ENCODE peak calls at places on chromosomes 2 and 18, in five cellular contexts. One of them, this sample, is unnamed. For H3K4me1, the result is how much of the 10 kb centered on the place peaks cover.

GRCh38 chr2:176483481-176483880 is 214.2 kb downstream of the MTX2 start:
- DNase-seq in stomach: no peak
- DNase-seq in breast epithelium: no peak
- DNase-seq in body of pancreas: no peak
- DNase-seq in K562: no peak
- DNase-seq in this sample: no peak

GRCh38 chr18:4781873-4782272 is 326.8 kb upstream of the DLGAP1 start:
- DNase-seq in body of pancreas: no peak
- DNase-seq in K562: no peak
- DNase-seq in breast epithelium: no peak
- DNase-seq in stomach: no peak
- DNase-seq in this sample: no peak

GRCh38 chr2:47534179-47534919 is 131.4 kb downstream of the MSH2 start:
- DNase-seq in stomach: no peak
- DNase-seq in breast epithelium: no peak
- DNase-seq in K562: peak
- DNase-seq in body of pancreas: no peak
- DNase-seq in this sample: no peak

GRCh38 chr2:105875241-105875640 is 130.5 kb downstream of the NCK2 start:
- DNase-seq in breast epithelium: no peak
- DNase-seq in body of pancreas: no peak
- DNase-seq in stomach: no peak
- DNase-seq in K562: no peak
- DNase-seq in this sample: no peak

GRCh38 chr2:234494361-234495075 is 2.4 kb downstream of the ARL4C start:
- DNase-seq in body of pancreas: no peak
- DNase-seq in breast epithelium: no peak
- DNase-seq in K562: no peak
- DNase-seq in stomach: peak
- DNase-seq in this sample: peak

GRCh38 chr18:80086281-80086680 is 22.8 kb upstream of the ADNP2 start:
- DNase-seq in breast epithelium: no peak
- DNase-seq in K562: no peak
- DNase-seq in stomach: no peak
- DNase-seq in body of pancreas: no peak
- DNase-seq in this sample: no peak

GRCh38 chr2:118310016-118310877 is 222.0 kb downstream of the INSIG2 start:
- DNase-seq in breast epithelium: no peak
- DNase-seq in K562: peak
- DNase-seq in body of pancreas: no peak
- DNase-seq in stomach: no peak
- DNase-seq in this sample: no peak

GRCh38 chr2:207230261-207231105 is 64.7 kb upstream of the KLF7 start:
- DNase-seq in K562: peak
- DNase-seq in body of pancreas: no peak
- DNase-seq in stomach: no peak
- DNase-seq in breast epithelium: no peak
- DNase-seq in this sample: no peak

GRCh38 chr2:226211439-226211838 is 588.2 kb downstream of the IRS1 start:
- DNase-seq in breast epithelium: no peak
- DNase-seq in K562: no peak
- DNase-seq in body of pancreas: no peak
- DNase-seq in stomach: no peak
- DNase-seq in this sample: peak

GRCh38 chr18:5879479-5879882 is 15.8 kb downstream of the TMEM200C start:
- DNase-seq in K562: peak
- DNase-seq in body of pancreas: no peak
- DNase-seq in breast epithelium: no peak
- DNase-seq in stomach: no peak
- DNase-seq in this sample: no peak

GRCh38 chr2:131584940-131585339 is 57.3 kb downstream of the CCDC74A start:
- DNase-seq in stomach: no peak
- DNase-seq in K562: no peak
- DNase-seq in breast epithelium: no peak
- DNase-seq in body of pancreas: no peak
- DNase-seq in this sample: no peak

GRCh38 chr2:222969491-222969890 is 82.5 kb upstream of the KCNE4 start:
- DNase-seq in breast epithelium: no peak
- DNase-seq in body of pancreas: peak
- DNase-seq in K562: no peak
- DNase-seq in stomach: no peak
- DNase-seq in this sample: no peak

GRCh38 chr2:229445501-229446294 is 174.6 kb upstream of the PID1 start:
- DNase-seq in K562: no peak
- DNase-seq in breast epithelium: no peak
- DNase-seq in body of pancreas: no peak
- DNase-seq in stomach: no peak
- DNase-seq in this sample: no peak

GRCh38 chr2:183038341-183039300 is at the start of gene NCKAP1:
- DNase-seq in stomach: peak
- DNase-seq in breast epithelium: peak
- DNase-seq in K562: peak
- DNase-seq in body of pancreas: peak
- DNase-seq in this sample: peak

GRCh38 chr2:65402780-65403528 is 29.4 kb downstream of the SPRED2 start:
- DNase-seq in stomach: no peak
- DNase-seq in K562: no peak
- DNase-seq in body of pancreas: no peak
- DNase-seq in breast epithelium: no peak
- DNase-seq in this sample: no peak

GRCh38 chr2:236714061-236714460 is 144.4 kb downstream of the ACKR3 start:
- DNase-seq in body of pancreas: no peak
- DNase-seq in breast epithelium: no peak
- DNase-seq in K562: no peak
- DNase-seq in stomach: no peak
- DNase-seq in this sample: no peak

GRCh38 chr2:24793752-24794477 is 690 bp downstream of the CENPO start:
- DNase-seq in K562: no peak
- DNase-seq in stomach: no peak
- DNase-seq in breast epithelium: no peak
- DNase-seq in body of pancreas: no peak
- DNase-seq in this sample: no peak

GRCh38 chr2:24791452-24791851 is 1.7 kb downstream of the PTRHD1 start:
- DNase-seq in stomach: no peak
- DNase-seq in breast epithelium: no peak
- DNase-seq in body of pancreas: no peak
- DNase-seq in K562: no peak
- DNase-seq in this sample: no peak

GRCh38 chr2:24792542-24792873 is 683 bp downstream of the PTRHD1 start:
- DNase-seq in stomach: no peak
- DNase-seq in breast epithelium: no peak
- DNase-seq in body of pancreas: no peak
- DNase-seq in K562: no peak
- DNase-seq in this sample: no peak

GRCh38 chr2:24797644-24798043 is 4.4 kb downstream of the CENPO start:
- DNase-seq in breast epithelium: no peak
- DNase-seq in body of pancreas: no peak
- DNase-seq in stomach: no peak
- DNase-seq in K562: no peak
- DNase-seq in this sample: no peak

GRCh38 chr2:24792874-24793751 is at the start of the genes CENPO and PTRHD1:
- DNase-seq in stomach: peak
- DNase-seq in body of pancreas: peak
- DNase-seq in K562: peak
- DNase-seq in breast epithelium: peak
- DNase-seq in this sample: peak
- TF ChIP-seq POLR2A in stomach: no peak
- TF ChIP-seq POLR2A in body of pancreas: peak
- TF ChIP-seq POLR2A in K562: peak
- TF ChIP-seq POLR2A in breast epithelium: no peak
- TF ChIP-seq POLR2A in this sample: peak

GRCh38 chr18:58895385-58895784 is 30.7 kb downstream of the ZNF532 start:
- DNase-seq in body of pancreas: no peak
- DNase-seq in K562: no peak
- DNase-seq in stomach: no peak
- DNase-seq in breast epithelium: no peak
- DNase-seq in this sample: no peak
- H3K4me1 ChIP-seq in body of pancreas: under half
- H3K4me1 ChIP-seq in K562: under half
- H3K4me1 ChIP-seq in stomach: under half
- H3K4me1 ChIP-seq in breast epithelium: under half
- H3K4me1 ChIP-seq in this sample: under half

GRCh38 chr18:49563130-49563540 is 1.3 kb downstream of the LIPG start:
- DNase-seq in breast epithelium: no peak
- DNase-seq in stomach: no peak
- DNase-seq in body of pancreas: no peak
- DNase-seq in K562: no peak
- DNase-seq in this sample: no peak

GRCh38 chr18:49560277-49561126 is 1.4 kb upstream of the LIPG start:
- DNase-seq in body of pancreas: peak
- DNase-seq in K562: no peak
- DNase-seq in breast epithelium: no peak
- DNase-seq in stomach: no peak
- DNase-seq in this sample: peak

GRCh38 chr18:49562481-49563129 is 748 bp downstream of the LIPG start:
- DNase-seq in body of pancreas: no peak
- DNase-seq in breast epithelium: no peak
- DNase-seq in K562: no peak
- DNase-seq in stomach: no peak
- DNase-seq in this sample: no peak

GRCh38 chr18:49561127-49561376 is 805 bp upstream of the LIPG start:
- DNase-seq in K562: no peak
- DNase-seq in body of pancreas: no peak
- DNase-seq in breast epithelium: no peak
- DNase-seq in stomach: no peak
- DNase-seq in this sample: no peak

DNA sequence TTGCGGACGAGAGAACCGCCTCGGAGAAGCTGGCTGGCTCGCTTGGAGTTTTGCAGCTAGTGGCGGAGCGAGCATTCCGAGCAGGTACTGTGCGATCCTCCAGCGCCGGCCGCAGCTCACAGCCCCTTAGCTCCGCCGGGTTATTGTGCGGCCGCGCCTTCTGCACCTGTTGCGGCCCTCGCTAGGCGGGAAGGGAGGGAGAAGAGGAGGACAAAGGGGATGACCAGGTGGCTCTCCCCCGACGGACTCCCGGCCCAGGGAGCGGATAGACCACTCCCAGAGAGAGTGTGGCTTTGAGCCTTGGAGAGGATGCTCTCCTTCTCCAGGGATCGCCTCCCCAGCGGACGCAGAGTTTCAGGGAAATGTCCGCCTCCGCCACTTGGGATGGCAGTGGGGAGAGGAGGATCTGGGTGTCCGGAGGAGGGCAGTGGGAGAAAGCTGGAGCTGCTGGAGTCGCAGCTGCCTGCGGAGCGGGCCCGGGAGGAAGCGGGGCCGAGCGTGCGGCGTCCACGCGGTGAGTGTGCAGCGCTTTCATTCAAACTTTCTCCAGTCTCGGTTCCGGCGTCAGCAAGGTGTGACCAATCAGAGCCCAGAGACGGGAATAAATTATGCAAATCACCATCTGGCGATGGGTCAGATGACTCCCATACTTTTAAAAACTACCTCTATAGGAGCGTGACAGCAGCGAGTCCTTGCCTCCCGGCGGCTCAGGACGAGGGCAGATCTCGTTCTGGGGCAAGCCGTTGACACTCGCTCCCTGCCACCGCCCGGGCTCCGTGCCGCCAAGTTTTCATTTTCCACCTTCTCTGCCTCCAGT is at the start of gene LIPG:
- DNase-seq in stomach: peak
- DNase-seq in breast epithelium: no peak
- DNase-seq in body of pancreas: peak
- DNase-seq in K562: peak
- DNase-seq in this sample: peak
- TF ChIP-seq POLR2A in stomach: no peak
- TF ChIP-seq POLR2A in breast epithelium: no peak
- TF ChIP-seq POLR2A in body of pancreas: no peak
- TF ChIP-seq POLR2A in K562: no peak
- TF ChIP-seq POLR2A in this sample: peak

DNA sequence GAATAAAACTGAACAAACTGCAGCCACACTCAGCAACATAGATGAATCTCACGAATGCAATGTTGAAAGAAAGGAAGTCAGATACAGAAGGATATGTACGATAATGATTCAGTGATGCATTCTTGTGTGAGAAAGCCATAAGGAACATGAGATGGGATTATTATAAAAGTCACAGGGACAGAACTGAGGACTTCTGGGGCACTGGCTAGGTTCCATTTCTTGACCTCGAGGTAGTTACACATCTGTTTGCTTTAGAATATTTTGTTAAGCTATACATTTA is 56.9 kb upstream of the SMAD2 start:
- DNase-seq in K562: no peak
- DNase-seq in body of pancreas: no peak
- DNase-seq in breast epithelium: no peak
- DNase-seq in stomach: no peak
- DNase-seq in this sample: no peak
- H3K4me1 ChIP-seq in K562: under half
- H3K4me1 ChIP-seq in body of pancreas: under half
- H3K4me1 ChIP-seq in breast epithelium: under half
- H3K4me1 ChIP-seq in stomach: under half
- H3K4me1 ChIP-seq in this sample: under half

GRCh38 chr2:172429351-172429968 is 2.1 kb downstream of the ITGA6 start:
- DNase-seq in body of pancreas: no peak
- DNase-seq in stomach: no peak
- DNase-seq in K562: no peak
- DNase-seq in breast epithelium: no peak
- DNase-seq in this sample: peak

GRCh38 chr2:172428841-172429173 is 1.4 kb downstream of the ITGA6 start:
- DNase-seq in body of pancreas: no peak
- DNase-seq in breast epithelium: no peak
- DNase-seq in K562: no peak
- DNase-seq in stomach: no peak
- DNase-seq in this sample: no peak

GRCh38 chr2:172426635-172427255 is 641 bp upstream of the ITGA6 start:
- DNase-seq in K562: no peak
- DNase-seq in body of pancreas: no peak
- DNase-seq in stomach: no peak
- DNase-seq in breast epithelium: no peak
- DNase-seq in this sample: no peak

GRCh38 chr2:172427990-172428840 is 829 bp downstream of the ITGA6 start:
- DNase-seq in body of pancreas: peak
- DNase-seq in stomach: peak
- DNase-seq in breast epithelium: no peak
- DNase-seq in K562: peak
- DNase-seq in this sample: peak

GRCh38 chr2:172427256-172427989 is at the start of gene ITGA6:
- DNase-seq in K562: peak
- DNase-seq in body of pancreas: peak
- DNase-seq in breast epithelium: peak
- DNase-seq in stomach: peak
- DNase-seq in this sample: peak
- TF ChIP-seq POLR2A in K562: no peak
- TF ChIP-seq POLR2A in body of pancreas: peak
- TF ChIP-seq POLR2A in breast epithelium: no peak
- TF ChIP-seq POLR2A in stomach: peak
- TF ChIP-seq POLR2A in this sample: peak

DNA sequence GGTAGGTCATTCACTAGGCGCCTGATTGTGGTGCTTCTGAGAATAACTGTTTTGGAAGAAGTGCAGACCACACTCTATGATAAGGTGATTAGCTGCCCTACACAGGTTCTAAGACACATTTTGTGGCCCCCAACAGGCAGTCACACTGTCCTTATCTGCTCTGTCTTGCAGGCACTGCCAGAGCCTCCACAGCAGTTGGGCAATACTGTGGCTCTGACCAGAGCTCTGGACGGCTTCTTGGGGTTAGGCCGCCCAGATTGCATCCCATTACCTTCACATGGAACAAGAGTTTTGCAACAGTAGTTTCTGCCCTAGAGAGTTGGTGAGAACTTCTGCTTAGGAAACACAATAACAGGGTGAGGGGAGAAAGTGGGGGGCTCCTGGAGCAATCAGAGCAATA is 22.7 kb downstream of the RUFY4 start:
- DNase-seq in body of pancreas: no peak
- DNase-seq in stomach: no peak
- DNase-seq in K562: no peak
- DNase-seq in breast epithelium: no peak
- DNase-seq in this sample: no peak
- H3K4me1 ChIP-seq in body of pancreas: under half
- H3K4me1 ChIP-seq in stomach: under half
- H3K4me1 ChIP-seq in K562: under half
- H3K4me1 ChIP-seq in breast epithelium: under half
- H3K4me1 ChIP-seq in this sample: under half